ENCODE peak calls at places on chromosome 13, in nine cellular contexts. M, I, W, C, N, K, A, Q and P are unnamed samples.
A peak's percentile ranks its signal among the peaks of the same experiment; 100 is the strongest.

GRCh38 chr13:112696001-112696868 is 6.4 kb downstream of the ATP11A start:
- DNase-seq in W (no peak), Q (no peak), I (no peak), K (no peak), N (no peak), A (no peak), M (no peak), C (no peak), P (no peak)

GRCh38 chr13:80109313-80109712 is 231.6 kb downstream of the SPRY2 start:
- DNase-seq in N (no peak), I (no peak), A (no peak), W (no peak), Q (no peak), C (no peak), K (no peak), M (no peak), P (no peak)

GRCh38 chr13:51276684-51277083 is 54.5 kb downstream of the FAM124A start:
- DNase-seq in K (no peak), M (no peak), C (no peak), Q (no peak), A (no peak), N (peak; percentile 29), W (no peak), I (no peak), P (no peak)

GRCh38 chr13:107457686-107458085 is 757.6 kb downstream of the LIG4 start:
- DNase-seq in N (no peak), W (no peak), C (no peak), M (no peak), I (no peak), A (no peak), K (no peak), Q (no peak), P (no peak)

GRCh38 chr13:113207890-113208423 is 512 bp downstream of the PCID2 start:
- DNase-seq in Q (no peak), W (peak; percentile 28), M (peak; percentile 48), C (peak; percentile 36), I (peak; percentile 41), N (peak; percentile 43), A (peak; percentile 59), K (peak; percentile 59), P (peak; percentile 60)

GRCh38 chr13:27928805-27929753 is 9.3 kb downstream of the PDX1 start:
- DNase-seq in I (no peak), Q (no peak), W (no peak), C (no peak), M (no peak), N (no peak), K (no peak), A (no peak), P (no peak)

GRCh38 chr13:113049521-113049941 is 56.1 kb upstream of the F7 start:
- DNase-seq in N (no peak), A (no peak), W (no peak), I (no peak), C (peak; percentile 42), Q (no peak), M (no peak), K (no peak), P (no peak)

GRCh38 chr13:45604892-45605291 is 10.6 kb downstream of the ERICH6B start:
- DNase-seq in N (no peak), I (no peak), Q (no peak), M (no peak), C (no peak), K (no peak), W (no peak), A (no peak), P (no peak)

GRCh38 chr13:50945669-50946068 is 36.1 kb downstream of the RNASEH2B start:
- DNase-seq in W (no peak), K (no peak), A (no peak), N (no peak), M (no peak), Q (no peak), C (no peak), I (no peak), P (no peak)

GRCh38 chr13:57437587-57437986 is 194.0 kb upstream of the PCDH17 start:
- DNase-seq in I (no peak), K (no peak), Q (no peak), W (no peak), C (no peak), M (no peak), A (no peak), N (no peak), P (no peak)

GRCh38 chr13:41827507-41828213 is 133.2 kb downstream of the VWA8 start:
- DNase-seq in M (peak; percentile 78), N (no peak), Q (no peak), A (peak; percentile 94), C (no peak), I (no peak), W (peak; percentile 77), K (peak; percentile 9), P (peak; percentile 7)

GRCh38 chr13:49629196-49629938 is 1.1 kb downstream of the ARL11 start:
- DNase-seq in M (no peak), C (no peak), K (no peak), N (no peak), W (no peak), I (no peak), Q (no peak), A (no peak), P (no peak)

GRCh38 chr13:92613921-92614320 is 612.7 kb upstream of the GPC6 start:
- DNase-seq in W (no peak), K (no peak), Q (no peak), C (no peak), I (no peak), M (no peak), N (no peak), A (no peak), P (no peak)

GRCh38 chr13:112802808-112803207 is 113.0 kb downstream of the ATP11A start:
- DNase-seq in I (no peak), K (no peak), N (no peak), A (no peak), C (no peak), M (no peak), W (no peak), Q (no peak), P (no peak)

GRCh38 chr13:98264877-98265276 is 87.8 kb upstream of the RNF113B start:
- DNase-seq in Q (no peak), N (no peak), I (no peak), A (no peak), W (no peak), M (no peak), C (no peak), K (no peak), P (no peak)

GRCh38 chr13:98265669-98266551 is 88.8 kb upstream of the RNF113B start:
- DNase-seq in K (no peak), A (peak; percentile 64), N (peak; percentile 68), W (no peak), C (no peak), Q (no peak), M (peak; percentile 81), I (no peak), P (no peak)

GRCh38 chr13:98263841-98264240 is 86.8 kb upstream of the RNF113B start:
- DNase-seq in N (no peak), C (no peak), W (no peak), I (no peak), Q (no peak), K (no peak), A (no peak), M (no peak), P (no peak)

GRCh38 chr13:98269386-98269785 is 92.3 kb upstream of the RNF113B start:
- DNase-seq in Q (no peak), M (no peak), N (no peak), I (no peak), A (no peak), W (no peak), K (no peak), C (no peak), P (no peak)

GRCh38 chr13:98267080-98267912 is 90.2 kb upstream of the RNF113B start:
- DNase-seq in I (peak; percentile 52), C (peak; percentile 15), N (peak; percentile 34), Q (peak; percentile 32), K (no peak), M (no peak), A (peak; percentile 79), W (no peak), P (no peak)
- TF ChIP-seq POLR2A in I (no peak), C (no peak), N (no peak), Q (no peak), K (no peak), M (no peak), A (no peak), W (no peak), P (no peak)

DNA sequence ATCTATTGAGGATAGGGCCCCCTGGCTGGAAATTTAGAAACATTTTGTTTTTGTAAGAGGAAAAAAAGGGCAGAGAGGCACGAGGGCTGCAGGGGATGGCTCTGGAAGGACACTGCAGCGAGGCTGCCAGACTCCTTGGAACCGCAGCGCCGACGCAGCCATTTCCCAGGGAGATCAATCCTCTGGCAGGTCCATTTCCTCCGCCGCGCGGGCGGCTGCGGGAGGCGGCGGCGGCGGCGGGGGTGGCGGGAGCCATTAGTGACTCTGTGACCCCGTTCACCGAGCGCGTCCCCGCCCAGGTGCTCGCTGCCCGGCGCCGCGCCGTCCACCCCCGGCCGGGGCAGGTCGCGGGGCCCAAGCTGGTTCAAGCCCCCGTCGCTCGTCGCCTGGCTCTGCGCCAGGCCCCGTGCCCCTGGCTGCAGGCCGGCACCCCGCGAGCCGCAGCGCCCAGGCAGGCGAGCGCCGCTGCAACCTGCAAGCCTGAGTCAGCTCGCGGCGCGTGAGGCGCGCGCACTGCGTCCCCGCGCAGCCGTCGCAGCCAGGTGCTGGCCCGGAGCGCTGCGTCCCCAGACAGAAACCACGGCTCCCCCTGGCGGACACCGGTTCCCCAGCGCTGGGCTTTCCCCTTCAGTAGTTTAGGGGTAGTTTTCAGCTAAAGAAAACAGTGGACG is 192.6 kb downstream of the KATNAL1 start:
- DNase-seq in C (peak; percentile 85), W (peak; percentile 80), A (peak; percentile 82), Q (peak; percentile 82), K (peak; percentile 92), N (peak; percentile 93), M (peak; percentile 85), I (peak; percentile 91), P (peak; percentile 69)
- TF ChIP-seq POLR2A in C (no peak), W (peak; percentile 66), A (no peak), Q (no peak), K (peak; percentile 66), N (peak; percentile 50), M (peak; percentile 47), I (peak; percentile 70), P (no peak)

GRCh38 chr13:110340812-110341444 is 33.8 kb downstream of the COL4A2 start:
- DNase-seq in I (peak; percentile 37), K (peak; percentile 30), Q (no peak), A (peak; percentile 93), W (no peak), C (peak; percentile 86), M (peak; percentile 56), N (peak; percentile 41), P (no peak)
- TF ChIP-seq POLR2A in I (no peak), K (no peak), Q (no peak), A (peak; percentile 68), W (no peak), C (no peak), M (no peak), N (no peak), P (no peak)

DNA sequence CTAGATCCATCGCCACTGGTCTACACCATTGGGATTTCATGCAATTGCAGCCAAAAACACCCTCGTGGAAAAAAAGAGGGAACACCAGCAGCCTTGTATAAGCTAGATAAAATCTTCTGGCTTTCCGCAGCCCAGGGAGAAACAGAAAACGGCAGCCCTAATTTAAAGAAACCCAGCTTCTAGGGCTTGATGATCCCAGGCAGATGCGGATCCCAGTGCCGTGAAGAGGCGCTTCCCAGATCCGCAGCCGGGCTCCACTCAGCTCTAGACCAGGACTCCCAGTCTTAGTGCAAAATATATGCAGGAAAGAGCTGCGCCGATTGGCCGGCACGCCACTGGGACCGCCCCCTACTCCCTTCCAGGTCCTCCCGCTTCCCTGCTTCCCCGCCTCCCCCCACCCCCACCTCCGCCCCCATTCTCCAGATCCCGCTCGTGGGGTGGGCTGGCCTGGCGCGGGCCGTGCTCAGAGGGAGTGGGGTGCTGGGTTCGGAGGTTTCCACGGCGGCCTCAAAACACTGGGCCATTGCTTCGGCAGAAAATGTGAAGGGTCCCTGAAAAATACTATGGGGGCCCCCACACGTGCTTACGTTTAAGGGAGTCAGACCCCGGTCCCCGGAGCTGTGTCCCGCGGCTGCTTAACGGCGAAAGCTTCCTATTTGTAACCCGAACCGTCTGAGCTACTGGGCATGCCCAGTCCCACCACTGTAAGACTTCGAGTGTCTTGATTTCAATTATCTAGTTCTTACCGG is 63.1 kb downstream of the SERP2 start:
- DNase-seq in I (peak; percentile 96), C (peak; percentile 96), W (peak; percentile 90), Q (no peak), K (peak; percentile 84), A (peak; percentile 94), N (peak; percentile 93), M (peak; percentile 94), P (peak; percentile 52)
- TF ChIP-seq POLR2A in I (peak; percentile 100), C (peak; percentile 97), W (peak; percentile 98), Q (no peak), K (peak; percentile 26), A (peak; percentile 100), N (peak; percentile 99), M (peak; percentile 98), P (peak; percentile 87)